ENCODE peak calls at places on chromosomes 16 and 17, in ten cellular contexts. T, J, P, U, F, C, N, R, H and K are unnamed samples.

GRCh38 chr16:4882633-4883285 is 35.5 kb downstream of the UBN1 start:
- DNase-seq in T (no peak), J (no peak), P (no peak), U (peak; percentile 56), F (no peak), C (peak; percentile 92), N (no peak), R (no peak), H (no peak), K (no peak)

GRCh38 chr17:49090885-49091594 is 41.5 kb upstream of the B4GALNT2 start:
- DNase-seq in T (no peak), J (no peak), P (no peak), U (no peak), F (no peak), C (no peak), N (no peak), R (no peak), H (no peak), K (no peak)

GRCh38 chr17:66451188-66452149 is 149.1 kb downstream of the PRKCA start:
- DNase-seq in T (no peak), J (no peak), P (no peak), U (no peak), F (no peak), C (no peak), N (no peak), R (no peak), H (no peak), K (no peak)

GRCh38 chr17:49359990-49360795 is 1.9 kb downstream of the ZNF652 start:
- DNase-seq in T (no peak), J (no peak), P (no peak), U (no peak), F (no peak), C (no peak), N (no peak), R (no peak), H (no peak), K (no peak)

GRCh38 chr17:6654816-6655731 is 3.5 kb downstream of the C17orf100 start:
- DNase-seq in T (no peak), J (no peak), P (no peak), U (no peak), F (no peak), C (no peak), N (no peak), R (no peak), H (peak; percentile 81), K (peak; percentile 38)

GRCh38 chr17:51351890-51352289 is 91.5 kb downstream of the UTP18 start:
- DNase-seq in T (no peak), J (no peak), P (no peak), U (no peak), F (peak; percentile 53), C (no peak), N (no peak), R (peak; percentile 56), H (no peak), K (no peak)

GRCh38 chr16:4586297-4586696 is 28.4 kb downstream of the UBALD1 start:
- DNase-seq in T (no peak), J (no peak), P (no peak), U (no peak), F (no peak), C (no peak), N (no peak), R (no peak), H (no peak), K (no peak)

GRCh38 chr16:56506941-56507340 is 12.9 kb downstream of the BBS2 start:
- DNase-seq in T (no peak), J (no peak), P (no peak), U (no peak), F (no peak), C (no peak), N (no peak), R (no peak), H (no peak), K (no peak)

GRCh38 chr17:6456321-6456720 is 12.1 kb downstream of the PIMREG start:
- DNase-seq in T (no peak), J (no peak), P (no peak), U (no peak), F (peak; percentile 15), C (no peak), N (no peak), R (no peak), H (peak; percentile 44), K (no peak)

GRCh38 chr16:78163772-78164391 is 64.4 kb downstream of the WWOX start:
- DNase-seq in T (no peak), J (no peak), P (no peak), U (peak; percentile 22), F (no peak), C (no peak), N (no peak), R (no peak), H (no peak), K (no peak)

GRCh38 chr16:8512941-8513624 is 77.2 kb downstream of the TMEM114 start:
- DNase-seq in T (no peak), J (no peak), P (no peak), U (no peak), F (no peak), C (no peak), N (no peak), R (no peak), H (no peak), K (no peak)

GRCh38 chr16:71674229-71674628 is 48.2 kb downstream of the MARVELD3 start:
- DNase-seq in T (no peak), J (no peak), P (no peak), U (no peak), F (no peak), C (no peak), N (no peak), R (no peak), H (no peak), K (no peak)

GRCh38 chr17:1646199-1646875 is 805 bp upstream of the SCARF1 start:
- DNase-seq in T (no peak), J (no peak), P (no peak), U (no peak), F (no peak), C (no peak), N (no peak), R (no peak), H (no peak), K (no peak)

GRCh38 chr16:87914326-87914725 is 22.0 kb downstream of the CA5A start:
- DNase-seq in T (no peak), J (no peak), P (no peak), U (no peak), F (no peak), C (no peak), N (no peak), R (no peak), H (no peak), K (no peak)

GRCh38 chr17:46873941-46874645 is 22.7 kb downstream of the WNT9B start:
- DNase-seq in T (no peak), J (no peak), P (no peak), U (no peak), F (no peak), C (no peak), N (no peak), R (no peak), H (no peak), K (no peak)

GRCh38 chr16:7161886-7162285 is 170.8 kb upstream of the RBFOX1 start:
- DNase-seq in T (no peak), J (no peak), P (no peak), U (no peak), F (no peak), C (no peak), N (no peak), R (no peak), H (no peak), K (no peak)

GRCh38 chr16:14029658-14030057 is 41.5 kb upstream of the MRTFB start:
- DNase-seq in T (no peak), J (no peak), P (no peak), U (no peak), F (no peak), C (no peak), N (no peak), R (peak; percentile 14), H (no peak), K (no peak)

GRCh38 chr17:43427362-43428043 is 28.7 kb downstream of the ARL4D start:
- DNase-seq in T (no peak), J (no peak), P (no peak), U (no peak), F (no peak), C (no peak), N (no peak), R (no peak), H (no peak), K (no peak)
- H3K27ac ChIP-seq in T (no peak overlapping the region), J (no peak overlapping the region), P (no peak overlapping the region), U (no peak overlapping the region), F (no peak overlapping the region), C (no peak overlapping the region), N (no peak overlapping the region), R (no peak overlapping the region), H (no peak overlapping the region), K (no peak overlapping the region)

DNA sequence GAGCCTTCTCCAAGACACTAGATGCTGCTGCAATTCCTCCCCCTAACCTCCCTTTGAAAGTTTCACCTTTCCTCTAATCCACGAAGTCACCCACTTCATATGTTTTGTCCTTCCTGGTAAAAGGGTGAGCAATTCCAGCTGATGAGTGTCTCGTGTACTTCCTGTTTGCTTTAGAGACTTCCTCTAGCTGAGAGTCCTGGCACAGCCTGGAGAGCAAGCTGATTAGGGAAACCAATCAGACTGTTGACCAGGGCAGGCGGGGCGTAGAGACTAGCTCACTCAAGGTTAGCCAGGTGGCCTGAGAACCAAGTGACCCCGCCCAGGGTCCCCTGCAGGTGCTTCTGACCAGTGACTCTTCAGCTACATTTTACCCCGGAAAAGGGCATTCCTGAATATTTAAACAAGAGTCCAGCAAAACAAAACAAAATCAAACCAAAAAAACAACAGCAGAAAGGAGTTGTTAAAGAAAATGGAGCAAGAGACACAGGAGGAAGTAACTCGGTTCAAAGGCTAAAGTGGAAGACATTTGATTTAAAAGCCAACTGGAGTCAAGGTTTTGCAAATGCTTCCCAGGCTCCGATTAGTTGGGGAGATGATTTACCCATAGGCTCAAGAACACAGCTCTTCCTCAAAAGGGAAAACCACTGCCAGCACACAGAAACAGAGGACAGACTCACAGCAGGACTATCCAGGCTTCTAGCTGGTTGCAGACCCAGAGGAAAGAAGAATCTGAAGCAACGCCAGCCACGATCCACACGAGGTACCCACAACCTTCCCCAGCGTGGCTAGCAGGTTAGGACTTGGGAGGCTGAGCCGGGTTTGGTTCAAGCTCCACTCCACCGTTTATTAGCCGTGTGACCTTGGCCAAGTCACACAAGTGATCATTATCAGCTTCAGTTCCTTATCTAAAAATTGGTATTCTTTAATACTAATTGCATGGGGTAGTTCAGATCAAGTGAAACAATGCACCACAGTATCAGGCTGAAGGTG is 13.4 kb downstream of the HSPB9 start:
- DNase-seq in T (peak; percentile 59), J (no peak), P (peak; percentile 66), U (peak; percentile 64), F (peak; percentile 78), C (peak; percentile 7), N (no peak), R (no peak), H (peak; percentile 90), K (no peak)
- H3K27ac ChIP-seq in T (no peak overlapping the region), J (peak overlapping the region; percentile 83), P (peak overlapping the region; percentile 86), U (peak overlapping the region; percentile 47), F (no peak overlapping the region), C (no peak overlapping the region), N (peak overlapping the region; percentile 8), R (peak overlapping the region; percentile 28), H (peak overlapping the region; percentile 80), K (peak overlapping the region; percentile 72)

GRCh38 chr16:31016018-31016417 is 5.6 kb upstream of the STX1B start:
- DNase-seq in T (no peak), J (no peak), P (no peak), U (no peak), F (no peak), C (no peak), N (no peak), R (no peak), H (no peak), K (no peak)
- H3K27ac ChIP-seq in T (no peak overlapping the region), J (no peak overlapping the region), P (no peak overlapping the region), U (no peak overlapping the region), F (no peak overlapping the region), C (no peak overlapping the region), N (no peak overlapping the region), R (no peak overlapping the region), H (no peak overlapping the region), K (no peak overlapping the region)

GRCh38 chr17:35083071-35083470 is 19.6 kb upstream of the RFFL start:
- DNase-seq in T (no peak), J (no peak), P (no peak), U (no peak), F (no peak), C (no peak), N (no peak), R (no peak), H (no peak), K (no peak)
- H3K27ac ChIP-seq in T (no peak overlapping the region), J (no peak overlapping the region), P (no peak overlapping the region), U (no peak overlapping the region), F (no peak overlapping the region), C (peak overlapping the region; percentile 89), N (no peak overlapping the region), R (no peak overlapping the region), H (no peak overlapping the region), K (no peak overlapping the region)